ENCODE peak calls at places on chromosomes 12 and 14, in nine cellular contexts. One of them, this sample, is unnamed.
A peak's percentile ranks its signal among the peaks of the same experiment; 100 is the strongest.

GRCh38 chr14:104111301-104112112 is 26.0 kb downstream of the ASPG start:
- DNase-seq in PC-9: no peak
- DNase-seq in stomach: peak; percentile 26
- DNase-seq in adrenal gland: no peak
- DNase-seq in body of pancreas: no peak
- DNase-seq in lung: no peak
- DNase-seq in IMR-90: no peak
- DNase-seq in astrocyte: no peak
- DNase-seq in spleen: peak; percentile 68
- DNase-seq in this sample: peak; percentile 74

GRCh38 chr12:114949081-114949480 is 265.1 kb upstream of the TBX3 start:
- DNase-seq in PC-9: no peak
- DNase-seq in stomach: no peak
- DNase-seq in adrenal gland: no peak
- DNase-seq in body of pancreas: no peak
- DNase-seq in lung: no peak
- DNase-seq in IMR-90: no peak
- DNase-seq in astrocyte: no peak
- DNase-seq in spleen: no peak
- DNase-seq in this sample: no peak

GRCh38 chr12:44618960-44619359 is 257.2 kb downstream of the NELL2 start:
- DNase-seq in PC-9: no peak
- DNase-seq in stomach: no peak
- DNase-seq in adrenal gland: no peak
- DNase-seq in body of pancreas: no peak
- DNase-seq in lung: no peak
- DNase-seq in IMR-90: no peak
- DNase-seq in astrocyte: no peak
- DNase-seq in spleen: no peak
- DNase-seq in this sample: no peak

GRCh38 chr14:72924332-72924731 is 1.9 kb upstream of the DCAF4 start:
- DNase-seq in PC-9: peak; percentile 37
- DNase-seq in stomach: peak; percentile 56
- DNase-seq in adrenal gland: peak; percentile 46
- DNase-seq in body of pancreas: peak; percentile 37
- DNase-seq in lung: peak; percentile 71
- DNase-seq in IMR-90: no peak
- DNase-seq in astrocyte: no peak
- DNase-seq in spleen: no peak
- DNase-seq in this sample: no peak

GRCh38 chr12:88925370-88925915 is 345.2 kb upstream of the KITLG start:
- DNase-seq in PC-9: no peak
- DNase-seq in stomach: no peak
- DNase-seq in adrenal gland: no peak
- DNase-seq in body of pancreas: no peak
- DNase-seq in lung: no peak
- DNase-seq in IMR-90: peak; percentile 7
- DNase-seq in astrocyte: peak; percentile 4
- DNase-seq in spleen: no peak
- DNase-seq in this sample: no peak

GRCh38 chr14:104938436-104938835 is 13.8 kb downstream of the PLD4 start:
- DNase-seq in PC-9: no peak
- DNase-seq in stomach: no peak
- DNase-seq in adrenal gland: no peak
- DNase-seq in body of pancreas: no peak
- DNase-seq in lung: no peak
- DNase-seq in IMR-90: no peak
- DNase-seq in astrocyte: no peak
- DNase-seq in spleen: no peak
- DNase-seq in this sample: no peak

GRCh38 chr12:13536219-13536910 is 339.8 kb downstream of the EMP1 start:
- DNase-seq in PC-9: no peak
- DNase-seq in stomach: no peak
- DNase-seq in adrenal gland: no peak
- DNase-seq in body of pancreas: no peak
- DNase-seq in lung: no peak
- DNase-seq in IMR-90: no peak
- DNase-seq in astrocyte: no peak
- DNase-seq in spleen: no peak
- DNase-seq in this sample: no peak

GRCh38 chr12:52988933-52989332 is 17.3 kb upstream of the EIF4B start:
- DNase-seq in PC-9: no peak
- DNase-seq in stomach: no peak
- DNase-seq in adrenal gland: no peak
- DNase-seq in body of pancreas: no peak
- DNase-seq in lung: no peak
- DNase-seq in IMR-90: no peak
- DNase-seq in astrocyte: no peak
- DNase-seq in spleen: no peak
- DNase-seq in this sample: no peak

GRCh38 chr12:90854136-90854689 is 100.8 kb downstream of the CCER1 start:
- DNase-seq in PC-9: no peak
- DNase-seq in stomach: no peak
- DNase-seq in adrenal gland: peak; percentile 30
- DNase-seq in body of pancreas: peak; percentile 14
- DNase-seq in lung: no peak
- DNase-seq in IMR-90: peak; percentile 63
- DNase-seq in astrocyte: peak; percentile 20
- DNase-seq in spleen: no peak
- DNase-seq in this sample: no peak

GRCh38 chr14:68106456-68106855 is 286.9 kb downstream of the RAD51B start:
- DNase-seq in PC-9: no peak
- DNase-seq in stomach: no peak
- DNase-seq in adrenal gland: no peak
- DNase-seq in body of pancreas: no peak
- DNase-seq in lung: no peak
- DNase-seq in IMR-90: no peak
- DNase-seq in astrocyte: no peak
- DNase-seq in spleen: no peak
- DNase-seq in this sample: no peak
- H3K4me1 ChIP-seq in PC-9: no peaks in the 10 kb centered on the region
- H3K4me1 ChIP-seq in stomach: peaks cover 25% of the 10 kb centered on the region
- H3K4me1 ChIP-seq in adrenal gland: no peaks in the 10 kb centered on the region
- H3K4me1 ChIP-seq in body of pancreas: peaks cover 13% of the 10 kb centered on the region
- H3K4me1 ChIP-seq in lung: no peaks in the 10 kb centered on the region
- H3K4me1 ChIP-seq in IMR-90: peaks cover 4% of the 10 kb centered on the region
- H3K4me1 ChIP-seq in astrocyte: peaks cover 20% of the 10 kb centered on the region
- H3K4me1 ChIP-seq in spleen: peaks cover 10% of the 10 kb centered on the region
- H3K4me1 ChIP-seq in this sample: peaks cover 10% of the 10 kb centered on the region

GRCh38 chr12:28192145-28192544 is 1.9 kb downstream of the CCDC91 start:
- DNase-seq in PC-9: no peak
- DNase-seq in stomach: no peak
- DNase-seq in adrenal gland: no peak
- DNase-seq in body of pancreas: no peak
- DNase-seq in lung: no peak
- DNase-seq in IMR-90: no peak
- DNase-seq in astrocyte: no peak
- DNase-seq in spleen: no peak
- DNase-seq in this sample: no peak

GRCh38 chr12:28189774-28190320 is 409 bp upstream of the CCDC91 start:
- DNase-seq in PC-9: no peak
- DNase-seq in stomach: no peak
- DNase-seq in adrenal gland: peak; percentile 2
- DNase-seq in body of pancreas: no peak
- DNase-seq in lung: no peak
- DNase-seq in IMR-90: no peak
- DNase-seq in astrocyte: peak; percentile 2
- DNase-seq in spleen: no peak
- DNase-seq in this sample: no peak

GRCh38 chr12:28190321-28191017 is at the start of gene CCDC91:
- DNase-seq in PC-9: peak; percentile 92
- DNase-seq in stomach: peak; percentile 88
- DNase-seq in adrenal gland: peak; percentile 93
- DNase-seq in body of pancreas: peak; percentile 91
- DNase-seq in lung: peak; percentile 90
- DNase-seq in IMR-90: peak; percentile 77
- DNase-seq in astrocyte: peak; percentile 68
- DNase-seq in spleen: peak; percentile 97
- DNase-seq in this sample: peak; percentile 44

GRCh38 chr12:28191018-28191595 is 851 bp downstream of the CCDC91 start:
- DNase-seq in PC-9: no peak
- DNase-seq in stomach: no peak
- DNase-seq in adrenal gland: no peak
- DNase-seq in body of pancreas: no peak
- DNase-seq in lung: peak; percentile 30
- DNase-seq in IMR-90: peak; percentile 55
- DNase-seq in astrocyte: peak; percentile 61
- DNase-seq in spleen: no peak
- DNase-seq in this sample: no peak

DNA sequence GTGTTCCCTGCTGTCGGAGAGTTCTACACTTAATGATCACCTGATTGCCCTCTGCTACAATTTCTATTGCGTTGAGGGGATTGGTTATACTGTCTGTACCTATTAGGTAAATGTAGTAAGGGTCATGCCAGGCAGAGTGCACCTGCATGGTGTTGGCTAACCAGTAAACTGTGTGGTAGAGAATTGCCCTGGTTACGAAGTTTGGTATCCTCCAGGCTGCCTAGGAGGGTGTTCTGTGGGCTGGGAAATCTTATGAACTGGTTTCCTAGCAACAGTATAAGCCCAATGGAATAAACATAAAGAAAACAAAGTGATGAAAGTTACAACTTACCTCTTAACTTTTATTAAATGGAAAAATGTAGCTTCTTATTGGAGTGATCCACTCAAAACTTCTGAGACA is 1.4 kb downstream of the CCDC91 start:
- DNase-seq in PC-9: peak; percentile 3
- DNase-seq in stomach: no peak
- DNase-seq in adrenal gland: no peak
- DNase-seq in body of pancreas: peak; percentile 56
- DNase-seq in lung: no peak
- DNase-seq in IMR-90: peak; percentile 2
- DNase-seq in astrocyte: peak; percentile 4
- DNase-seq in spleen: no peak
- DNase-seq in this sample: no peak
- H3K27ac ChIP-seq in PC-9: peak overlapping the region; percentile 95
- H3K27ac ChIP-seq in stomach: peak overlapping the region; percentile 98
- H3K27ac ChIP-seq in adrenal gland: no peak overlapping the region
- H3K27ac ChIP-seq in body of pancreas: peak overlapping the region; percentile 99
- H3K27ac ChIP-seq in lung: peak overlapping the region; percentile 98
- H3K27ac ChIP-seq in IMR-90: no peak overlapping the region
- H3K27ac ChIP-seq in astrocyte: peak overlapping the region; percentile 94
- H3K27ac ChIP-seq in spleen: peak overlapping the region; percentile 93
- H3K27ac ChIP-seq in this sample: peak overlapping the region; percentile 80

GRCh38 chr12:79006306-79006705 is 141.7 kb downstream of the SYT1 start:
- DNase-seq in PC-9: peak; percentile 2
- DNase-seq in stomach: no peak
- DNase-seq in adrenal gland: no peak
- DNase-seq in body of pancreas: no peak
- DNase-seq in lung: no peak
- DNase-seq in IMR-90: peak; percentile 21
- DNase-seq in astrocyte: peak; percentile 52
- DNase-seq in spleen: no peak
- DNase-seq in this sample: no peak
- TF ChIP-seq CTCF in PC-9: peak; percentile 55
- TF ChIP-seq CTCF in stomach: no peak
- TF ChIP-seq CTCF in adrenal gland: no peak
- TF ChIP-seq CTCF in body of pancreas: no peak
- TF ChIP-seq CTCF in lung: no peak
- TF ChIP-seq CTCF in IMR-90: peak; percentile 51
- TF ChIP-seq CTCF in astrocyte: no peak
- TF ChIP-seq CTCF in spleen: peak; percentile 13
- TF ChIP-seq CTCF in this sample: peak; percentile 68

DNA sequence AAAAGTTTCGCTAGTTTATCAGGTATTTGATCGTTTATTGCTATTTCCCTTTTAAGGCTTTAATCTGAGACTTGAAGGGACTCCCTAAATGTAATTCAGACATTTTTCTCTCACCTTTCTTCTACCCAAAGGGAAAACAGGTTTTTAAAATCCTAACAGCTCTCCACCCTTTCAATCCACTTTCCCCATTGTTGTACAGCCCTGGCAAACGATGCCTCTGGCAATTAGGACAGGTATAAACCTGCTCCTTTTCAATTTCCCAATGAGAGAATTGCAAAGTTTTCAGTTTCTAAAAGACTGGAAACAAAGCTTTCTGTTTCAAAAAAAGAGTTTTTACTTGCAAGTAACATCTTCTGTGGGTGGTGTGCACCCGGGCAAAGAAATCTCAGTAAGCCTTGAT is 131.1 kb downstream of the HMGA2 start:
- DNase-seq in PC-9: no peak
- DNase-seq in stomach: no peak
- DNase-seq in adrenal gland: no peak
- DNase-seq in body of pancreas: no peak
- DNase-seq in lung: no peak
- DNase-seq in IMR-90: no peak
- DNase-seq in astrocyte: no peak
- DNase-seq in spleen: no peak
- DNase-seq in this sample: no peak
- H3K4me1 ChIP-seq in PC-9: peaks cover 41% of the 10 kb centered on the region
- H3K4me1 ChIP-seq in stomach: no peaks in the 10 kb centered on the region
- H3K4me1 ChIP-seq in adrenal gland: no peaks in the 10 kb centered on the region
- H3K4me1 ChIP-seq in body of pancreas: no peaks in the 10 kb centered on the region
- H3K4me1 ChIP-seq in lung: peaks cover 1% of the 10 kb centered on the region
- H3K4me1 ChIP-seq in IMR-90: peaks cover 11% of the 10 kb centered on the region
- H3K4me1 ChIP-seq in astrocyte: peaks cover 19% of the 10 kb centered on the region
- H3K4me1 ChIP-seq in spleen: peaks cover 3% of the 10 kb centered on the region
- H3K4me1 ChIP-seq in this sample: peaks cover 79% of the 10 kb centered on the region

GRCh38 chr12:31756977-31757420 is 28.2 kb upstream of the AMN1 start:
- DNase-seq in PC-9: peak; percentile 11
- DNase-seq in stomach: peak; percentile 36
- DNase-seq in adrenal gland: no peak
- DNase-seq in body of pancreas: no peak
- DNase-seq in lung: no peak
- DNase-seq in IMR-90: no peak
- DNase-seq in astrocyte: peak; percentile 71
- DNase-seq in spleen: no peak
- DNase-seq in this sample: no peak

GRCh38 chr12:31759621-31760459 is 31.0 kb upstream of the AMN1 start:
- DNase-seq in PC-9: no peak
- DNase-seq in stomach: no peak
- DNase-seq in adrenal gland: no peak
- DNase-seq in body of pancreas: peak; percentile 28
- DNase-seq in lung: no peak
- DNase-seq in IMR-90: no peak
- DNase-seq in astrocyte: no peak
- DNase-seq in spleen: no peak
- DNase-seq in this sample: no peak
- H3K27ac ChIP-seq in PC-9: no peak overlapping the region
- H3K27ac ChIP-seq in stomach: peak overlapping the region; percentile 58
- H3K27ac ChIP-seq in adrenal gland: no peak overlapping the region
- H3K27ac ChIP-seq in body of pancreas: no peak overlapping the region
- H3K27ac ChIP-seq in lung: no peak overlapping the region
- H3K27ac ChIP-seq in IMR-90: no peak overlapping the region
- H3K27ac ChIP-seq in astrocyte: no peak overlapping the region
- H3K27ac ChIP-seq in spleen: no peak overlapping the region
- H3K27ac ChIP-seq in this sample: no peak overlapping the region

GRCh38 chr12:65237153-65237552 is 41.3 kb upstream of the MSRB3 start:
- DNase-seq in PC-9: no peak
- DNase-seq in stomach: no peak
- DNase-seq in adrenal gland: no peak
- DNase-seq in body of pancreas: no peak
- DNase-seq in lung: no peak
- DNase-seq in IMR-90: no peak
- DNase-seq in astrocyte: no peak
- DNase-seq in spleen: no peak
- DNase-seq in this sample: no peak

GRCh38 chr12:65229441-65229840 is 49.0 kb upstream of the MSRB3 start:
- DNase-seq in PC-9: no peak
- DNase-seq in stomach: no peak
- DNase-seq in adrenal gland: no peak
- DNase-seq in body of pancreas: no peak
- DNase-seq in lung: no peak
- DNase-seq in IMR-90: peak; percentile 81
- DNase-seq in astrocyte: peak; percentile 67
- DNase-seq in spleen: no peak
- DNase-seq in this sample: no peak

GRCh38 chr12:65232490-65233077 is 45.9 kb upstream of the MSRB3 start:
- DNase-seq in PC-9: no peak
- DNase-seq in stomach: no peak
- DNase-seq in adrenal gland: no peak
- DNase-seq in body of pancreas: no peak
- DNase-seq in lung: no peak
- DNase-seq in IMR-90: peak; percentile 38
- DNase-seq in astrocyte: peak; percentile 15
- DNase-seq in spleen: no peak
- DNase-seq in this sample: no peak
- TF ChIP-seq CTCF in PC-9: peak; percentile 63
- TF ChIP-seq CTCF in stomach: peak; percentile 41
- TF ChIP-seq CTCF in adrenal gland: peak; percentile 28
- TF ChIP-seq CTCF in body of pancreas: peak; percentile 41
- TF ChIP-seq CTCF in lung: no peak
- TF ChIP-seq CTCF in IMR-90: peak; percentile 47
- TF ChIP-seq CTCF in astrocyte: peak; percentile 28
- TF ChIP-seq CTCF in spleen: peak; percentile 54
- TF ChIP-seq CTCF in this sample: peak; percentile 83